ENCODE peak calls at places on chromosomes 5 and 9, in four cellular contexts. One of them, this sample, is unnamed.
A peak's percentile ranks its signal among the peaks of the same experiment; 100 is the strongest.

GRCh38 chr9:127976498-127976897 is 4.3 kb downstream of the EEIG1 start:
- DNase-seq in cardiac fibroblast: no peak
- DNase-seq in IMR-90: no peak
- DNase-seq in PC-9: no peak
- DNase-seq in this sample: no peak

GRCh38 chr5:15533124-15533893 is 33.3 kb downstream of the FBXL7 start:
- DNase-seq in cardiac fibroblast: peak; percentile 72
- DNase-seq in IMR-90: peak; percentile 55
- DNase-seq in PC-9: no peak
- DNase-seq in this sample: no peak

GRCh38 chr9:135464181-135464580 is 15.4 kb upstream of the PPP1R26 start:
- DNase-seq in cardiac fibroblast: no peak
- DNase-seq in IMR-90: no peak
- DNase-seq in PC-9: no peak
- DNase-seq in this sample: no peak

GRCh38 chr9:72464819-72465218 is 56.6 kb upstream of the TMC1 start:
- DNase-seq in cardiac fibroblast: no peak
- DNase-seq in IMR-90: no peak
- DNase-seq in PC-9: no peak
- DNase-seq in this sample: no peak

GRCh38 chr5:43073597-43074546 is 33.8 kb upstream of the ANXA2R start:
- DNase-seq in cardiac fibroblast: peak; percentile 65
- DNase-seq in IMR-90: peak; percentile 40
- DNase-seq in PC-9: no peak
- DNase-seq in this sample: no peak

GRCh38 chr5:142821027-142821732 is 51.0 kb downstream of the ARHGAP26 start:
- DNase-seq in cardiac fibroblast: no peak
- DNase-seq in IMR-90: no peak
- DNase-seq in PC-9: no peak
- DNase-seq in this sample: no peak

GRCh38 chr5:143247134-143247815 is 156.2 kb downstream of the NR3C1 start:
- DNase-seq in cardiac fibroblast: no peak
- DNase-seq in IMR-90: no peak
- DNase-seq in PC-9: peak; percentile 16
- DNase-seq in this sample: no peak

GRCh38 chr5:159010611-159011497 is 88.9 kb downstream of the EBF1 start:
- DNase-seq in cardiac fibroblast: peak; percentile 67
- DNase-seq in IMR-90: no peak
- DNase-seq in PC-9: no peak
- DNase-seq in this sample: no peak

GRCh38 chr5:61286446-61287132 is 45.5 kb upstream of the ZSWIM6 start:
- DNase-seq in cardiac fibroblast: peak; percentile 73
- DNase-seq in IMR-90: peak; percentile 68
- DNase-seq in PC-9: peak; percentile 9
- DNase-seq in this sample: no peak

GRCh38 chr9:68970150-68970549 is 43.8 kb downstream of the PRKACG start:
- DNase-seq in cardiac fibroblast: no peak
- DNase-seq in IMR-90: no peak
- DNase-seq in PC-9: no peak
- DNase-seq in this sample: no peak

GRCh38 chr5:83507431-83507830 is 35.9 kb downstream of the VCAN start:
- DNase-seq in cardiac fibroblast: no peak
- DNase-seq in IMR-90: no peak
- DNase-seq in PC-9: no peak
- DNase-seq in this sample: no peak

GRCh38 chr5:115778417-115778816 is 38.0 kb downstream of the CDO1 start:
- DNase-seq in cardiac fibroblast: no peak
- DNase-seq in IMR-90: no peak
- DNase-seq in PC-9: no peak
- DNase-seq in this sample: no peak

GRCh38 chr5:166262395-166262794 is 2029.0 kb upstream of the WWC1 start:
- DNase-seq in cardiac fibroblast: no peak
- DNase-seq in IMR-90: no peak
- DNase-seq in PC-9: no peak
- DNase-seq in this sample: no peak

GRCh38 chr5:9707766-9708462 is 77.8 kb upstream of the TAS2R1 start:
- DNase-seq in cardiac fibroblast: no peak
- DNase-seq in IMR-90: no peak
- DNase-seq in PC-9: no peak
- DNase-seq in this sample: no peak

GRCh38 chr5:156841737-156842136 is 8.4 kb upstream of the PPP1R2B start:
- DNase-seq in cardiac fibroblast: no peak
- DNase-seq in IMR-90: no peak
- DNase-seq in PC-9: no peak
- DNase-seq in this sample: no peak

GRCh38 chr5:156834916-156835315 is 15.2 kb upstream of the PPP1R2B start:
- DNase-seq in cardiac fibroblast: no peak
- DNase-seq in IMR-90: no peak
- DNase-seq in PC-9: no peak
- DNase-seq in this sample: no peak

GRCh38 chr5:156838966-156839365 is 11.1 kb upstream of the PPP1R2B start:
- DNase-seq in cardiac fibroblast: no peak
- DNase-seq in IMR-90: no peak
- DNase-seq in PC-9: no peak
- DNase-seq in this sample: no peak

DNA sequence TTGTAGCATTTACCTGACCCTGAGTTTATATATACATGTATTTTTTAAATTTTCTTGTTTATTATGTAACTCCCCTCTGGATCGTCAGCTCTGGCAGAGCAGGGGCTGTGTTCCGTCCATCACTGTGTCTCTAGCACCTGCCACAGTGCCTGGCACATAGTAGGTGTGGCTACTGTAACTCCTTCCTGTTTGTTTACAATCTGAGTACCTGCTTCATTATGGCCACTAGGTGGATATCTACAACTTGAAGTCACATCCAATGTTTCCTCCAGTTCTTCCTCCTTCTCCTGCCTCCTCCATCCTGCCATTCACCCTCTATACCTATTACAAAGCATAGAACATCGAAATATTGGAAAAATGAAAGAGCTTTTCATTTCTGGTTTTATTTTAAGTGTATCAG is 14.2 kb upstream of the PPP1R2B start:
- DNase-seq in cardiac fibroblast: no peak
- DNase-seq in IMR-90: no peak
- DNase-seq in PC-9: no peak
- DNase-seq in this sample: no peak
- TF ChIP-seq CTCF in cardiac fibroblast: no peak
- TF ChIP-seq CTCF in IMR-90: no peak
- TF ChIP-seq CTCF in PC-9: no peak
- TF ChIP-seq CTCF in this sample: peak; percentile 16

DNA sequence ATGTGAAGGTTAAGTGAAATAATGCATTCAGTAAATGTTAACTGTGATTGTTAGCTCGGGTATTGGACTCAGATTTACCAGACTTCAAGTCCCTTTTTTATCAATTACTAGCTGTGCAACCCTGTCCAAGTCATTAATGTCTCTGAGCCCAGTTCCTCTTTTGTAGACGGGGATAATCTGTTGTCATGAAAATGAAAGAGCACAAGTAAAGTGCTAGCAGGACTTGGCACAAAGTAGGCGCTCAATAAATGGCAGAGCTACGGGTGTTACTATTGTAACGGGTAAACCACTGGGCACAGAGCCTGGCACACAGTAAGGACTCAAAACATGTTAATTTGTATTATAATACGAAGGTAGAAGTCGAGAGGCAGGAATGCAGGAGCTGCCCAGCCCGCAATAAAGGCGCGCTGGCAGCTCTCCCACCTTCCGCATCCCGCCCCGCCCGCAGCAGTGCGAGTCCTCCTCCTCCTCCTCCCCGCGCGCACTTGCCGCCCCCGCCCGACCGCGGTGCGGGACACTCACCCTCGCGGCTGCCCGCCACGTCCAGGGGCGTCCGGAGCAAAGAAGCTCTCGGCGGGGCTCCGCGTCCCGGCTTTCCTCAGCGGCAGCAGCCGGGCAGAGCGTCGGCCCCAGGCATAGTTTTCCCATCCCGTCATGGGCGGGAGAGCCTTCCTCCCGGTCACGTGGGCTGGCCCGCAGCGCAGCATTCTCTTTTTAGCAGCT is at the start of gene C1QTNF2:
- DNase-seq in cardiac fibroblast: peak; percentile 68
- DNase-seq in IMR-90: peak; percentile 72
- DNase-seq in PC-9: no peak
- DNase-seq in this sample: peak; percentile 14
- H3K4me3 ChIP-seq in cardiac fibroblast: peak within 1 kb of the TSS; percentile 48
- H3K4me3 ChIP-seq in IMR-90: peak within 1 kb of the TSS; percentile 60
- H3K4me3 ChIP-seq in PC-9: peak within 1 kb of the TSS; percentile 59
- H3K4me3 ChIP-seq in this sample: peak within 1 kb of the TSS; percentile 39

DNA sequence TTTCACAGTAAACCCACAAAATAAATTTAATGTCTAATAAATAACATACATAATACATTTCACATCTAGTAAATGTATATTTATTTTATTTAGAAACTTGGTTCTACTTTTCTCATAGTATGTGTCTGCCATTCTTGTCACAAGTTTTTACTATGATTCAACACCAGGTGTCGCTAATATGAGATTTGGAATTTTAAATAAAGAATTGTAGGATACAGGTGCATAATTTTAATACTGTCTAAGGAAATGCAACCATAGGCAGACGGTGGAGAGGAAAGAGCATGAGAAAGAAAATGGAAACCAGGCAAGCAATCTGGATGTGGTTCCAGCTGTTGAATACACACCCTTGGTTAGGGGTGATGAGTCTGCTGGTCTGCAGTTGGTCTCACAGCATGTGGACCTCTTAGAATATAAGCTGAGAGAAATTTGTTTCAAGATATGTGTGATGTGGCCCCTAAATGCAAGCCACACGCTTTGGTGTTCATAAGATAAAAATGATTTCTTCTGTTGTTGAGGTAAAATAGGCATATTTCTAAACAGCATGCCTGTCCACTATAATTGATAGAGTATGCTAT is 114.7 kb upstream of the TXNDC8 start:
- DNase-seq in cardiac fibroblast: peak; percentile 48
- DNase-seq in IMR-90: peak; percentile 15
- DNase-seq in PC-9: no peak
- DNase-seq in this sample: no peak
- TF ChIP-seq CTCF in cardiac fibroblast: peak; percentile 17
- TF ChIP-seq CTCF in IMR-90: peak; percentile 39
- TF ChIP-seq CTCF in PC-9: peak; percentile 68
- TF ChIP-seq CTCF in this sample: peak; percentile 29

DNA sequence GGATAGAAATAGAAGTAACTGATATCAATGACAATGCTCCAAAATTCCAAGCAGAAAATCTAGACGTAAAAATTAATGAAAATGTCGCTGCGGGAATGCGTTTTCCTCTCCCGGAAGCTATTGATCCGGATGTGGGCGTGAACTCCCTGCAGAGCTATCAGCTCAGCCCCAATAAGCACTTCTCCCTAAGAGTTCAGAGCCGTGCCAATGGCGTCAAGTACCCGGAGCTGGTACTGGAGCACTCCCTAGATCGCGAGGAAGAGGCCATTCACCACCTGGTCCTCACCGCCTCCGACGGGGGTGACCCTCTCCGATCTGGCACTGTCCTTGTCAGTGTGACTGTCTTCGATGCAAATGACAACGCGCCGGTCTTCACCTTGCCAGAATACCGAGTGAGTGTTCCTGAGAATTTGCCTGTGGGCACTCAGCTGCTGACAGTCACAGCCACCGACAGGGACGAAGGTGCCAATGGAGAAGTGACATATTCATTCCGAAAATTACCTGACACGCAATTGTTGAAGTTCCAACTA is 818 bp downstream of the PCDHGA10 start:
- DNase-seq in cardiac fibroblast: no peak
- DNase-seq in IMR-90: no peak
- DNase-seq in PC-9: no peak
- DNase-seq in this sample: no peak
- H3K4me3 ChIP-seq in cardiac fibroblast: peak overlapping the region; percentile 44
- H3K4me3 ChIP-seq in IMR-90: peak overlapping the region; percentile 19
- H3K4me3 ChIP-seq in PC-9: peak overlapping the region; percentile 54
- H3K4me3 ChIP-seq in this sample: peak overlapping the region; percentile 30

GRCh38 chr5:20606006-20606405 is 618.0 kb upstream of the CDH18 start:
- DNase-seq in cardiac fibroblast: peak; percentile 9
- DNase-seq in IMR-90: no peak
- DNase-seq in PC-9: no peak
- DNase-seq in this sample: no peak

GRCh38 chr5:20601678-20602100 is 613.7 kb upstream of the CDH18 start:
- DNase-seq in cardiac fibroblast: peak; percentile 57
- DNase-seq in IMR-90: no peak
- DNase-seq in PC-9: no peak
- DNase-seq in this sample: peak; percentile 48
- TF ChIP-seq CTCF in cardiac fibroblast: no peak
- TF ChIP-seq CTCF in IMR-90: no peak
- TF ChIP-seq CTCF in PC-9: no peak
- TF ChIP-seq CTCF in this sample: no peak

DNA sequence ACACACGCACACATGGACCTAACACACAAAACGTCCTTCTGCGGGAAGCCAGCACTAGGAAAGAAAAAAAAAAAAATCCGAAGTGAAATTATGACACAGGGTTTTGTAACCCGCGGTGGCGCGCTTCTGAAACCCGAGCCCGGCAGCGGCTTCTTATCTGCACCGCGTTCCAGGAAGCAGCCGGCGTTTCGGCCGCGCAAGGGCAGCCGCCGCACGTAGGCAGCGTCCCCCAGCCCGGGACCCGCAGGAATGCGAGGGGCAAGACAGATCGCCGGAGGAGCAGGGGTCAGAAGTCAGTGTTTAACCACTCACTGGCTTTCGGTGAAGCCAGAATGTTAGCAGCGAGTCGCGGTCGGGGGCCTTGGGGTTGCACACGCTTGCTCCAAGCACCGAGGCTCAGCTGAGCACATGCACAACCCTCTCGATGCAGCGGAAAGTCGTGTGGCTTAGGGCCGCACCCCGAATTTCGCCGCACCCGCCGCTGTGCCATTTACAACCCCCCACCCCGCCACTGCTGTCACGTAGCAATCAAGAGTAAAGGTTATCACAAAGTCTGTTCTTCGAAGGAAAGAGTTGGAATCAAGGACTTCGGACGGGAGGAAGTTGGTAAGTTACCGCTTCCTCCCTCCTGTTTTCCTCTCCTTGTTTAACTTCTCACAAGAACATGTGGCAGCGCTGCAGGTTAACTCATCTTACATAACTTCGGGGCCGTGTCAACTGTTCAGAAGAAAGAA is 167.9 kb downstream of the AUH start:
- DNase-seq in cardiac fibroblast: peak; percentile 91
- DNase-seq in IMR-90: peak; percentile 96
- DNase-seq in PC-9: peak; percentile 85
- DNase-seq in this sample: no peak
- H3K4me3 ChIP-seq in cardiac fibroblast: peak overlapping the region; percentile 19
- H3K4me3 ChIP-seq in IMR-90: peak overlapping the region; percentile 15
- H3K4me3 ChIP-seq in PC-9: peak overlapping the region; percentile 66
- H3K4me3 ChIP-seq in this sample: peak overlapping the region; percentile 23

DNA sequence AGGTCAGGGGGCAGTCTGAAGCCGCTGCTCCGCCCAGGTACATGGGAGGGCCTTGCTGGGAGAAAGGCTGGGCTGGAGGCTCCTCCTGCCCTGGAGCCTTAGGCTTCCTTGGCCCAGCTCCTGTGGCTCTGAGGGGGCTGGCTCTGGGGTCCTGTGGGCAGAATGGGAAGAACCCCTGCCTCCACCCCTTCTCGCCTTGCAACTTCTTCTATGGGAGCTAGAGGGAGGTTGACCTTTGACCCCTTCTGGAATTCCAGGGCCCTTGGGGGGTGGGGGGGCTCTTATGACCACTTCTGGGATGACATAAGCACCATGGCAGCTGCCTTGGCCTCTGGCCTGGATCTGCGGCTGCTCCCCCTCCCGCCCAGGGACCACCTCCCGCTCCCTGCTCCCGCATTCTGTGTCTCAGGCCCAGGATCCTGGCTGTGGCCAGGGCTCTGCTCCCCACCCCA is 32.2 kb downstream of the IER5L start:
- DNase-seq in cardiac fibroblast: peak; percentile 90
- DNase-seq in IMR-90: peak; percentile 94
- DNase-seq in PC-9: no peak
- DNase-seq in this sample: no peak
- TF ChIP-seq CTCF in cardiac fibroblast: no peak
- TF ChIP-seq CTCF in IMR-90: no peak
- TF ChIP-seq CTCF in PC-9: no peak
- TF ChIP-seq CTCF in this sample: no peak